ENCODE peak calls at places on chromosomes 1 and 21, in four cellular contexts. A, S, R and Y are unnamed samples.

GRCh38 chr21:37130971-37131370 is 57.9 kb downstream of the TTC3 start:
- DNase-seq in A (no peak), S (peak), R (no peak), Y (no peak)

GRCh38 chr1:109089242-109090015 is 1.1 kb upstream of the TMEM167B start:
- DNase-seq in A (peak), S (peak), R (peak), Y (peak)

GRCh38 chr1:20361805-20362381 is 71.2 kb downstream of the VWA5B1 start:
- DNase-seq in A (peak), S (peak), R (peak), Y (no peak)

GRCh38 chr1:203204776-203205175 is 18.3 kb upstream of the CHI3L1 start:
- DNase-seq in A (no peak), S (no peak), R (no peak), Y (no peak)

GRCh38 chr1:212981025-212981495 is 30.7 kb downstream of the VASH2 start:
- DNase-seq in A (peak), S (no peak), R (no peak), Y (no peak)

GRCh38 chr21:42583150-42583991 is 69.7 kb downstream of the SLC37A1 start:
- DNase-seq in A (no peak), S (no peak), R (no peak), Y (no peak)

GRCh38 chr1:203271018-203271743 is 34.1 kb upstream of the BTG2 start:
- DNase-seq in A (peak), S (peak), R (peak), Y (peak)

GRCh38 chr1:109980324-109981127 is 4.0 kb upstream of the AHCYL1 start:
- DNase-seq in A (peak), S (peak), R (no peak), Y (no peak)

GRCh38 chr1:44421374-44422028 is 16.4 kb downstream of the RNF220 start:
- DNase-seq in A (no peak), S (no peak), R (no peak), Y (no peak)

GRCh38 chr1:7752512-7753417 is 18.3 kb upstream of the VAMP3 start:
- DNase-seq in A (peak), S (peak), R (peak), Y (peak)

GRCh38 chr1:211750599-211750998 is 75.2 kb upstream of the NEK2 start:
- DNase-seq in A (no peak), S (no peak), R (no peak), Y (no peak)

GRCh38 chr1:102174259-102174863 is 177.6 kb upstream of the OLFM3 start:
- DNase-seq in A (peak), S (peak), R (no peak), Y (peak)

GRCh38 chr1:26772687-26773086 is 15.1 kb upstream of the PIGV start:
- DNase-seq in A (no peak), S (peak), R (peak), Y (no peak)

GRCh38 chr1:54010415-54011117 is 7.4 kb downstream of the LDLRAD1 start:
- DNase-seq in A (no peak), S (no peak), R (no peak), Y (no peak)

GRCh38 chr1:230328342-230329015 is 97.7 kb downstream of the PGBD5 start:
- DNase-seq in A (no peak), S (peak), R (peak), Y (no peak)

GRCh38 chr1:110200666-110201065 is 9.4 kb upstream of the KCNC4 start:
- DNase-seq in A (no peak), S (no peak), R (peak), Y (no peak)

GRCh38 chr1:192879416-192879815 is 70.6 kb downstream of the RGS2 start:
- DNase-seq in A (peak), S (no peak), R (peak), Y (no peak)

GRCh38 chr1:226411619-226412018 is 3.7 kb upstream of the PARP1 start:
- DNase-seq in A (no peak), S (no peak), R (peak), Y (peak)

GRCh38 chr1:151255381-151255780 is 847 bp downstream of the PSMD4 start:
- DNase-seq in A (no peak), S (peak), R (peak), Y (peak)

GRCh38 chr1:234881893-234882771 is 246.5 kb downstream of the TOMM20 start:
- DNase-seq in A (no peak), S (no peak), R (no peak), Y (no peak)

GRCh38 chr1:8670371-8670818 is 147.0 kb downstream of the RERE start:
- DNase-seq in A (no peak), S (no peak), R (peak), Y (no peak)

GRCh38 chr21:46538262-46538661 is 66.6 kb downstream of the S100B start:
- DNase-seq in A (no peak), S (no peak), R (no peak), Y (no peak)

GRCh38 chr1:228370439-228370940 is 36.1 kb downstream of the TRIM11 start:
- DNase-seq in A (no peak), S (no peak), R (no peak), Y (no peak)

GRCh38 chr1:8464987-8465386 is 147.1 kb downstream of the SLC45A1 start:
- DNase-seq in A (no peak), S (no peak), R (peak), Y (no peak)

GRCh38 chr1:121516279-121516967 is 331.6 kb downstream of the SRGAP2C start:
- DNase-seq in A (no peak), S (no peak), R (no peak), Y (peak)

GRCh38 chr1:84698151-84698651 is 7.9 kb upstream of the SSX2IP start:
- DNase-seq in A (peak), S (peak), R (peak), Y (no peak)
- TF ChIP-seq EZH2phosphoT487 in A (no peak), S (no peak), R (no peak), Y (no peak)

GRCh38 chr21:25955646-25956045 is 214.9 kb downstream of the APP start:
- DNase-seq in A (no peak), S (no peak), R (no peak), Y (no peak)

GRCh38 chr21:25960423-25960822 is 210.1 kb downstream of the APP start:
- DNase-seq in A (peak), S (no peak), R (no peak), Y (no peak)

GRCh38 chr21:25961042-25961441 is 209.5 kb downstream of the APP start:
- DNase-seq in A (no peak), S (no peak), R (no peak), Y (peak)

GRCh38 chr21:25953659-25954058 is 216.9 kb downstream of the APP start:
- DNase-seq in A (no peak), S (peak), R (no peak), Y (no peak)

DNA sequence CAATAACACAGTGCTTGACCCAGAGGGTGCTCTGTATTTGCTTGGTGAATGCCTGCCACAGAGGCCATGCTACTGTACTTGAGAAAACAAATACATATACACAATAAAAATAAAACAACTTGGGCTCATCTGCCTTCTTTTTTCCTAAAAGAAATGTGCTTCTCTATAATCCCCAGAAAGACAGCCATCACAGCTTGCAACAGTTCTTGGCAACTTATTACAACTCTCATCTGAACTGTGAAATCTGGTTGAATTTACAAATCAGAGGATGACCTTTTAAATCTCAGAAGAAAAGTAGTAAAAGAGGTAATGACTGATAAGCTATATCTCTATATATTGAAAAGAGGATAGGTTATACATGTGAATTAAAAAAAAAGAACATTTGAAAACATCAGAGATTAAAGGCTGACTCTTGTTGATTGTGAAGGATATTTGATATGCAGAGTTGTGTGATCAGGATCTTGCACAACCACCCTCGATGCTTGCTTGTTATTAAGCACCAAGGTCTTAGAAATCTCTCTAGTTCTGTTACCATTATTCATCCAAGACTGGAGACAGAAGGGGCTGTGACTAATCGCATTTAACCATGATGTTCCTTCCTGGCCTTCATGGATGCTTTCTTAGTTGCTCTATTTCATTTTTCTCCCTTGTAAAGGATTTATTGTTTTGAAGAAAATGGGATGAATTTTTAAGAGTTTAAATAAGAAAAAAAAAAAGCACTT is 213.4 kb downstream of the APP start:
- DNase-seq in A (no peak), S (peak), R (peak), Y (no peak)
- TF ChIP-seq EZH2phosphoT487 in A (no peak), S (no peak), R (no peak), Y (no peak)

GRCh38 chr1:51515982-51516638 is 3.0 kb downstream of the EPS15 start:
- DNase-seq in A (no peak), S (no peak), R (no peak), Y (no peak)
- TF ChIP-seq EZH2phosphoT487 in A (no peak), S (no peak), R (no peak), Y (no peak)

DNA sequence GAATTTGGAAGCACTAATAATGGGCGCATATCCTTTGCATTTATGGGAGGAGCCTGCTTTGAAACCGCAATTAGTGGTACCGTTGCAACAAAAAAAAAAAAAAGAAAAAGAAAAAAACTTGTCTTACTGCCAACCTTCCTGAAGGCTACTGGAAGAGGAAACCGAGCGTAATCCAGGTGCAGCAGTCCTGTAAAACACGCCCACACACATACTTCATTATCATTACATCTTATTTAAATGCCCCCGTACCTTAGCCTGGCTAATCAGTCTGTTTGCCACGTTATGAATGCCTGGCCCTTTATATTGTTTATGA is 686 bp upstream of the ZNF281 start:
- DNase-seq in A (peak), S (peak), R (peak), Y (peak)
- TF ChIP-seq EZH2phosphoT487 in A (no peak), S (no peak), R (no peak), Y (no peak)

GRCh38 chr1:30111431-30111830 is 612.0 kb downstream of the MATN1 start:
- DNase-seq in A (peak), S (peak), R (peak), Y (peak)
- TF ChIP-seq EZH2phosphoT487 in A (no peak), S (no peak), R (no peak), Y (no peak)

DNA sequence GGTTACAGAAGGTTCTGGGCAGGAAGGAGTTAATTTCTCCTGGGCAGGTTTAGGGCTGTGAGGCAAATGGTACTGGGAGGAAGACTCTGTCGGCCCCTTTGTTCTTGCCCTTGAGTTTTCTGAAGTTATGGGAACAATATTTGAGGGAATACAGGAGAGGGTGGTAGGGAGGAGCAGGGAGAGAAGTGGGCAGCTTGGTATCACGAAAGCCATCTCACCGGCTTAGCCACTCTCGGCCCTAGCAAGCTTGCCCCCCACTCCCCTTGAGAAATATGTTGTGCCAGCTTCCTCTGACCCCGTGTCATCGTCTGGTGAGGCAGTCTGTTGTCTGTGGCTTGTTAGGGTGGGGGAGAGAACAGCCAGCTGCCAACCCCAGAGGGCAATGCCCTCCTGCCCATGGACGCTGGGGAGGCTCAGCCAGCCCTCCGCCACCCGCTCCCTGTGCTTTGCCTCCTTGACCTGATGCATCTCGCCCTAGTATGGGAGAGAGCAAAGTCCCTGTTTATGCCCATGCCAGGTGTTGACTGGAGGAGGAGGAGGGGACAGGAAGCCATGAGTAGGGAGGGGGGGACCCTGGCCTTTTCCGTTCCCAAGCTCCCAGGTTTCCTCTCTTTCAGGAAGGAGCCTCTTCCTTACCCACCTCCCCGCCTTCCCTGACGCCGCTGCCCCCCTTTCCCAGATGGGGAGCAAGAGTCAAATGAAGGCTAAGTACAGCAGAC is 1.2 kb downstream of the EFNA1 start:
- DNase-seq in A (peak), S (peak), R (no peak), Y (no peak)
- TF ChIP-seq EZH2phosphoT487 in A (no peak), S (no peak), R (no peak), Y (no peak)

DNA sequence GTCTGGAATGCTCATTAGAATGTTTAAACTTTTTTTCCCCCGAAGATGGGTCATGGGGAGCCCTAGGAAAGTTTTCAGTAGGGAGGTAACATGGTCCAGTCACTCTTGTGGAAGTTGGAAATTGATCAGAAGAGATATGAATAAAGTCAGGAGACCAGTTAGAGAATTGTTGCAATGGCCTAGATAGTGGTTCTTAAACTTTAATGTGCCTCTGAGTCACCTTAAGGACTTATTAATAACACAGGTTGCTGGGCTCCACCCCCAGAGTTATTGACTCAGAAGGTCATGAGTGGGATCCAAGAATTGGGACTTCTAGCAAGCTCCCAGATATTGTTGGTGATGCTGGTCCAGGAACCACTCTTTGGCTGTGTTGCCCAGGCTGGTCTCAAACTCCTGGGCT is 3.2 kb upstream of the TFAP2E start:
- DNase-seq in A (no peak), S (peak), R (peak), Y (no peak)
- TF ChIP-seq EZH2phosphoT487 in A (no peak), S (no peak), R (no peak), Y (no peak)